ENCODE peak calls at places on chromosomes 13 and 19, in nine cellular contexts. G is foreskin fibroblast, Y is cardiac fibroblast, T is Calu3, I is fibroblast of mammary gland, H is cardiac muscle cell, U is GM06990, J is uterus, R is AG04450. X is an unnamed sample.

GRCh38 chr13:74062933-74063332 is 71.3 kb downstream of the KLF12 start:
- DNase-seq in J (peak; percentile 49), Y (peak; percentile 74), H (peak; percentile 70), I (peak; percentile 67), T (no peak), R (no peak), U (peak; percentile 53), G (peak; percentile 23), X (no peak)

GRCh38 chr13:114070098-114070799 is 62.2 kb downstream of the RASA3 start:
- DNase-seq in G (no peak), Y (no peak), R (no peak), J (no peak), H (no peak), I (no peak), T (no peak), U (no peak), X (no peak)

GRCh38 chr13:113216165-113217056 is 7.0 kb downstream of the CUL4A start:
- DNase-seq in I (peak; percentile 81), R (no peak), G (peak; percentile 86), J (no peak), H (peak; percentile 52), Y (peak; percentile 71), T (peak; percentile 20), U (no peak), X (no peak)

GRCh38 chr13:98975822-98976261 is 2.0 kb downstream of the DOCK9 start:
- DNase-seq in Y (no peak), T (no peak), R (no peak), U (no peak), I (no peak), H (peak; percentile 21), J (no peak), G (no peak), X (no peak)

GRCh38 chr13:52128714-52129700 is at the start of gene NEK5:
- DNase-seq in H (peak; percentile 59), U (peak; percentile 61), J (peak; percentile 47), R (no peak), I (peak; percentile 35), T (peak; percentile 78), Y (peak; percentile 55), G (peak; percentile 80), X (no peak)

GRCh38 chr19:10142701-10143375 is 23.1 kb upstream of the EIF3G start:
- DNase-seq in R (no peak), H (no peak), Y (no peak), G (no peak), U (no peak), J (no peak), I (no peak), T (no peak), X (no peak)

GRCh38 chr19:45340232-45340898 is at the start of gene KLC3:
- DNase-seq in J (no peak), T (peak; percentile 84), U (peak; percentile 42), R (no peak), Y (no peak), I (no peak), H (no peak), G (no peak), X (no peak)

GRCh38 chr19:1860133-1860775 is 3.1 kb downstream of the KLF16 start:
- DNase-seq in U (no peak), J (peak; percentile 74), I (peak; percentile 75), Y (peak; percentile 90), R (no peak), G (peak; percentile 88), T (peak; percentile 62), H (peak; percentile 87), X (no peak)

GRCh38 chr13:114053026-114053425 is 79.2 kb upstream of the C13orf46 start:
- DNase-seq in J (no peak), T (no peak), H (peak; percentile 52), Y (peak; percentile 52), I (peak; percentile 76), U (no peak), R (peak; percentile 37), G (peak; percentile 73), X (no peak)

GRCh38 chr19:4012092-4012974 is 4.8 kb downstream of the PIAS4 start:
- DNase-seq in I (no peak), G (no peak), U (no peak), R (no peak), T (no peak), Y (no peak), J (no peak), H (no peak), X (no peak)

GRCh38 chr19:30011051-30011578 is 69.1 kb downstream of the URI1 start:
- DNase-seq in H (no peak), U (no peak), Y (no peak), I (no peak), R (no peak), G (no peak), J (no peak), T (no peak), X (no peak)

GRCh38 chr19:4328243-4328990 is 10.2 kb downstream of the STAP2 start:
- DNase-seq in Y (peak; percentile 98), H (peak; percentile 93), R (peak; percentile 94), J (peak; percentile 90), T (no peak), U (peak; percentile 96), I (peak; percentile 93), G (peak; percentile 94), X (peak; percentile 66)

GRCh38 chr13:50511877-50512332 is 331.6 kb downstream of the DLEU7 start:
- DNase-seq in U (peak; percentile 19), T (no peak), I (no peak), R (no peak), G (no peak), Y (no peak), J (no peak), H (no peak), X (no peak)

GRCh38 chr19:43784251-43784980 is 3.6 kb upstream of the KCNN4 start:
- DNase-seq in U (no peak), Y (peak; percentile 75), I (peak; percentile 89), R (peak; percentile 55), H (peak; percentile 72), T (peak; percentile 93), J (no peak), G (peak; percentile 95), X (peak; percentile 46)

GRCh38 chr13:40789275-40790231 is at the start of gene SLC25A15:
- DNase-seq in G (peak; percentile 95), I (peak; percentile 72), H (peak; percentile 91), J (peak; percentile 73), T (peak; percentile 89), U (peak; percentile 86), R (peak; percentile 46), Y (peak; percentile 92), X (peak; percentile 49)
- TF ChIP-seq CTCF in G (no peak), I (no peak), H (peak; percentile 17), J (peak; percentile 43), T (peak; percentile 15), U (no peak), R (peak; percentile 5), Y (no peak), X (no peak)

GRCh38 chr19:15466851-15467733 is 2.7 kb upstream of the RASAL3 start:
- DNase-seq in I (peak; percentile 39), R (peak; percentile 32), G (no peak), Y (peak; percentile 75), H (peak; percentile 88), U (peak; percentile 87), J (no peak), T (no peak), X (no peak)

GRCh38 chr19:15464394-15465385 is at the start of gene RASAL3:
- DNase-seq in U (peak; percentile 72), H (peak; percentile 46), J (no peak), T (no peak), R (no peak), I (no peak), G (no peak), Y (peak; percentile 15), X (no peak)

GRCh38 chr19:15461694-15462093 is 2.6 kb downstream of the RASAL3 start:
- DNase-seq in U (no peak), H (no peak), Y (no peak), T (no peak), I (no peak), R (no peak), J (no peak), G (no peak), X (no peak)

GRCh38 chr19:15467734-15468214 is 3.4 kb upstream of the RASAL3 start:
- DNase-seq in I (no peak), H (no peak), G (no peak), Y (no peak), J (no peak), T (no peak), U (no peak), R (no peak), X (no peak)

GRCh38 chr19:15463865-15464371 is 426 bp downstream of the RASAL3 start:
- DNase-seq in H (no peak), T (no peak), J (no peak), Y (no peak), U (peak; percentile 77), G (no peak), R (no peak), I (no peak), X (no peak)
- TF ChIP-seq CTCF in H (no peak), T (no peak), J (no peak), Y (no peak), U (peak; percentile 0), G (no peak), R (no peak), I (no peak), X (no peak)

DNA sequence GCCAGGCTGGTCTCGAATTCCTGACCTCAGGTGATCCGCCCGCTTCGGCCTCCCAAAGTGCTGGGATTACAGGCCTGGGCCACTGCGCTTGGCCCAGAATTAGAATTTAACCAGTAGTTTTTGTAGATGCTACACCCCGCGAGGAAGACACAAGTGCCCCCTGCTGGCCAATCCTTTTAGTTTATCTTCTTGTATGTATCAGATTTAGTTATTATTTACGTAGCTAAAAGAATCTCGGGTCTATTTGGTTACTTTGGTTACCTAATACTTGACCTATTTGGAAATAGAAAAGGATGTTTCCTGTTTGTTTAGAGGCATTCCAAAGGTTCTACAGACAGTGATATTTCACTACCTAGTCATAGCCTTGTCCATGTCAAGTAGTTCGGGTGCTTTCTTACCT is 22.0 kb downstream of the MUC16 start:
- DNase-seq in G (peak; percentile 1), R (no peak), H (no peak), Y (no peak), T (no peak), U (no peak), J (no peak), I (no peak), X (no peak)
- TF ChIP-seq CTCF in G (no peak), R (no peak), H (no peak), Y (no peak), T (no peak), U (no peak), J (no peak), I (no peak), X (no peak)

GRCh38 chr19:48609571-48610108 is 3.1 kb downstream of the SPACA4 start:
- DNase-seq in T (no peak), U (no peak), R (no peak), H (no peak), J (no peak), G (no peak), Y (no peak), I (no peak), X (no peak)

GRCh38 chr19:48607359-48607755 is 815 bp downstream of the SPACA4 start:
- DNase-seq in J (no peak), T (no peak), H (no peak), G (no peak), I (no peak), Y (no peak), U (no peak), R (no peak), X (no peak)

GRCh38 chr19:48606463-48607358 is at the start of gene SPACA4:
- DNase-seq in J (no peak), T (no peak), U (no peak), Y (no peak), G (no peak), R (no peak), I (no peak), H (no peak), X (no peak)

GRCh38 chr19:48611872-48612271 is 3.0 kb downstream of the FAM83E start:
- DNase-seq in G (no peak), Y (no peak), R (no peak), H (no peak), J (no peak), I (no peak), T (no peak), U (no peak), X (no peak)

GRCh38 chr19:48608798-48609263 is 2.3 kb downstream of the SPACA4 start:
- DNase-seq in U (no peak), R (no peak), T (peak; percentile 66), J (no peak), H (peak; percentile 52), Y (peak; percentile 49), G (peak; percentile 78), I (peak; percentile 48), X (no peak)
- TF ChIP-seq CTCF in U (peak; percentile 85), R (peak; percentile 62), T (peak; percentile 54), J (no peak), H (peak; percentile 64), Y (peak; percentile 63), G (peak; percentile 58), I (peak; percentile 53), X (peak; percentile 55)